ENCODE peak calls at places on chromosomes 16 and 17, in nine cellular contexts. Z is RWPE1; H is prostate gland; N is CD8-positive, alpha-beta memory T cell; C is kidney; U is aorta; X is GM23248; D is naive thymus-derived CD4-positive, alpha-beta T cell; Y is tibial nerve. S is an unnamed sample.

GRCh38 chr17:12538003-12538402 is 127.7 kb upstream of the MYOCD start:
- DNase-seq in X (no peak), N (no peak), H (no peak), U (no peak), Z (no peak), C (no peak), D (no peak), Y (no peak), S (no peak)

GRCh38 chr17:79034931-79035485 is 11.0 kb downstream of the C1QTNF1 start:
- DNase-seq in Y (no peak), C (no peak), U (peak), D (no peak), X (no peak), H (no peak), Z (no peak), N (no peak), S (no peak)

GRCh38 chr17:69960755-69961154 is 114.3 kb upstream of the KCNJ16 start:
- DNase-seq in D (no peak), U (no peak), N (no peak), H (peak), Z (no peak), X (no peak), Y (peak), C (no peak), S (no peak)

GRCh38 chr17:18250259-18250658 is 8.3 kb downstream of the FLII start:
- DNase-seq in D (no peak), C (peak), N (no peak), U (no peak), X (no peak), Z (peak), Y (no peak), H (peak), S (no peak)

GRCh38 chr17:7136266-7136877 is 21.8 kb upstream of the ASGR2 start:
- DNase-seq in Y (peak), Z (peak), U (peak), H (peak), D (peak), C (peak), N (peak), X (peak), S (peak)

GRCh38 chr17:78678711-78679110 is 101.5 kb upstream of the DNAH17 start:
- DNase-seq in U (peak), C (no peak), D (no peak), H (no peak), Z (no peak), X (no peak), N (no peak), Y (no peak), S (peak)

GRCh38 chr17:76500074-76500744 is 1.0 kb downstream of the RHBDF2 start:
- DNase-seq in C (no peak), Y (no peak), H (no peak), N (no peak), U (no peak), Z (no peak), X (no peak), D (no peak), S (no peak)

GRCh38 chr17:45086346-45086745 is 25.2 kb downstream of the NMT1 start:
- DNase-seq in X (no peak), H (no peak), Z (no peak), C (no peak), D (no peak), N (no peak), U (no peak), Y (no peak), S (peak)

GRCh38 chr17:40671282-40671681 is 6.3 kb upstream of the KRT222 start:
- DNase-seq in X (no peak), D (no peak), N (no peak), C (no peak), Y (no peak), Z (no peak), U (no peak), H (no peak), S (no peak)

GRCh38 chr16:1366060-1366711 is 14.5 kb downstream of the GNPTG start:
- DNase-seq in X (no peak), U (no peak), D (no peak), C (peak), Z (no peak), N (no peak), Y (no peak), H (no peak), S (no peak)

GRCh38 chr16:88533945-88534641 is 36.1 kb upstream of the ZC3H18 start:
- DNase-seq in N (peak), X (peak), Y (peak), H (peak), D (peak), U (peak), C (peak), Z (peak), S (peak)

GRCh38 chr16:30992931-30993816 is 8.2 kb downstream of the HSD3B7 start:
- DNase-seq in X (no peak), D (no peak), Z (no peak), U (no peak), Y (no peak), N (no peak), H (no peak), C (no peak), S (no peak)

GRCh38 chr16:73753931-73754330 is 542.7 kb upstream of the PSMD7 start:
- DNase-seq in C (no peak), Z (peak), D (no peak), X (no peak), N (no peak), U (no peak), Y (no peak), H (no peak), S (no peak)

DNA sequence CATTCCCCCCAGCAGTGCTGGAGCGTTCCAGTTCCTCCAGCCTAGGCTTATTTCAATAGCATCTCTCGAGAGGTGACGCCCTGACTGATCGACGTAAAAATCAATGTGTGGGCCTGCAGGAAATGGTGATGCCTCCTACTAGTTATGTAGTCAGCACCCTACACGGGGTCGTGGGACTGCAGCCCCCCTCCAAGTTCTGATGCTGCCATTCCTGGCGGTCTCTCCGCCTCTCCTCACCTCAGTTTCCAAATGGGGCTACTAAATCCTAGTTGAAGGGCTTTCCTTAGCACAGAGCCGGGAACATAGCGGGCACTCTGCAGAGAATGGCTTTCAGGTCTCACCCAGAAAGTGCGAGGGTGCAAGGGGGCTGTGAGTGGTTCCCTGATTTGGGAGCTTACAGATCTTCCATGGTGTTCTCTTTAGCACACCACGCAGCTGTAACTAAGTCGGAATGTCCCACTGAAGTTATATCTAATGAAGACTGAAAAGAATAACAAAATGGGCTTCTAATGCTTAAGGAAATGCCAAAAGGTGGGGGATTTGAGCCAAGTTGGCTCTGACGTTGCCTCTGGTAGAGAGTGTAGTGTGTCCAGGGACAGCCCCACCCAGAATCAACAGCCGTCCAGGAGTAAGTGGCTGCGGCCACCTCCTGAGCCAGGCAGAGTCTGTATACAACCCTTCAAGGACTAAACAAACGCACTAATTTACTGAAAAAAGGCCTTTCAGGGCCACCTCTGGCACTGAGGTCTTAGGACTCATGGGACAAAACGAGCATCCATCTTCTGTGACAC is 299.7 kb upstream of the FOXF1 start:
- DNase-seq in Z (no peak), C (no peak), H (no peak), X (no peak), N (no peak), U (no peak), Y (no peak), D (no peak), S (no peak)
- H3K27ac ChIP-seq in Z (no peak), C (no peak), H (no peak), X (no peak), N (no peak), U (no peak), Y (no peak), D (no peak), S (no peak)

DNA sequence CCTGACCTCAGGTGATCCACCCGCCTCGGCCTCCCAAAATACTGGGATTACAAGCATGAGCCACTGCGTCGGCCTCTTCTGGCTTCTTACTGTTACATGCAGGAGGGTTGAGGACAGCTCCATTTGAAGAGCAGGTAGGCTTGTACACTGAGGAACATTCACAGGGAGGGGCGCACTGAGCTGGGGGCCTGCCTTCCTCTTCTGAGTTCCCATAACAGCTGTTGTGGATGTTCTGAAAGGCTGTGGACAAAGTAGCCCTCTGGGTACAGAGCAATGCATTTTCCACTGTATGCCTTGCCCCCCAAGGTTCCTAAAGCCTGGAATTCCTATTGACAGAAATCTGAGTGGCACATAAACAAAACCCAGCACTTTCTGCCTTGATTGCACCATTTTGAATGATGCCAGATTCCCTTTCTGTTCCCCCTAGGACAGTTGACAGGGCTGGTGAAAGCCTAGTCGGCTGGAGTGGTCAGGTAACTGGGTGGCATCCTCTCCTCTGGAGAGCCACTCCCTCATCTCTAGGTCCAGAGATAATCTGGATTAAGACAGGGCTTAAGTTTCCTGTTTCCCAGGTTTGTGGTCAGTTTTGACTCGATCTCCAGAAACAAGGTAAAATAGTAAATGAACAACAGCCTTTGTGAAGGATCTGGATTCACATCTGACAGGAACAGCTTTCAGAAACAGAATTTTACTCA is 1.4 kb upstream of the CDK5R1 start:
- DNase-seq in X (no peak), Y (no peak), U (no peak), C (peak), D (no peak), N (no peak), Z (no peak), H (no peak), S (peak)
- H3K27ac ChIP-seq in X (no peak), Y (peak), U (no peak), C (peak), D (no peak), N (no peak), Z (peak), H (no peak), S (peak)

GRCh38 chr16:12120982-12121652 is 144.6 kb downstream of the SNX29 start:
- DNase-seq in H (no peak), Z (no peak), C (peak), N (no peak), Y (no peak), D (no peak), U (peak), X (no peak), S (no peak)

GRCh38 chr16:12119037-12119436 is 142.5 kb downstream of the SNX29 start:
- DNase-seq in Y (no peak), Z (no peak), U (no peak), H (no peak), X (no peak), D (no peak), C (no peak), N (no peak), S (peak)

GRCh38 chr16:12119562-12119961 is 143.0 kb downstream of the SNX29 start:
- DNase-seq in X (peak), U (peak), H (no peak), Y (no peak), D (no peak), C (peak), N (no peak), Z (peak), S (no peak)

GRCh38 chr16:12122202-12122601 is 145.7 kb downstream of the SNX29 start:
- DNase-seq in C (peak), Y (no peak), Z (no peak), N (no peak), H (no peak), U (no peak), D (no peak), X (no peak), S (no peak)

GRCh38 chr16:12120331-12120981 is 143.9 kb downstream of the SNX29 start:
- DNase-seq in Z (no peak), X (no peak), Y (no peak), N (no peak), H (no peak), D (no peak), U (peak), C (peak), S (no peak)
- H3K27ac ChIP-seq in Z (no peak), X (no peak), Y (no peak), N (no peak), H (no peak), D (no peak), U (no peak), C (no peak), S (no peak)

DNA sequence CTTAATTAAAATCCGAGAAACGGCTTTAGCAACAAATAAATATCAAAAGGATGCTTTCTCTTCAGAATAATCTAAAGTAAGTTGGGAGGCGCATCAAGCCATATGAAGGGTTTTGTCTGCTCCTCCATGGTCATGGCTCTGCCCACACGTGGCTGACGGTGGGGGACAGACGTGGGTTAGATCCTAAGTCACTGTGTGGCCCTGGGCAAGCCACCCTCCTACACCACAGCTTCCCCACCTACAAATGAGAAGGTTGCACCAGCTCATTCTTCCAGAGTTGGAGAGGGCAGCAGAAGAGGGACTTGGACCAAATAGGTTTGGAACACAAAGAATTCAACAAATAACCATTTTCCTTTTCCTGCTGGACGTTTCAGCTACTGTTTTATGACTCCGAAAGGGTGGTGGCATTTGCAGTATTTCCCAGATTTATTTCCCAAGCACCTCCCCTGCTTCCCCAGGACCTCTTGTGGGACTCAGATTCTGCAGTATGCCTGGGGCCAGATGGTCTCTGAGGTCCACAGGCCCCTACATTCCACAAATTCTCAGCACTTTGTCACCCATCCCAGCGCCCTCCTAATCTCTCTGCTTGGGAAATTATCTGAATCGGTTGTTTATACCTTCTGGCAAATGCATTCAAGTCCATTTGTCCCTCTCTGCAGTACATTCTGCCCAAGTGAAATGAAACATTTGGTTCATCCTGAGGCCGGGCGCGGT is 17.8 kb downstream of the LRRC75A start:
- DNase-seq in D (no peak), H (no peak), C (no peak), Z (no peak), X (no peak), U (no peak), Y (no peak), N (no peak), S (no peak)
- H3K27ac ChIP-seq in D (no peak), H (no peak), C (no peak), Z (no peak), X (no peak), U (no peak), Y (peak), N (no peak), S (no peak)

GRCh38 chr17:49589556-49589885 is 13.8 kb downstream of the NXPH3 start:
- DNase-seq in Y (no peak), X (no peak), D (no peak), Z (no peak), H (no peak), N (no peak), U (no peak), C (no peak), S (no peak)
- H3K27ac ChIP-seq in Y (no peak), X (peak), D (no peak), Z (no peak), H (no peak), N (no peak), U (peak), C (no peak), S (no peak)